ENCODE peak calls at places on chromosome 4, in nine cellular contexts. S, E, U, O, Z, J, K, Q and L are unnamed samples.

GRCh38 chr4:107058828-107059227 is 22.7 kb upstream of the DKK2 start:
- DNase-seq in Q (peak), U (no peak), E (no peak), J (no peak), S (no peak), O (no peak), K (no peak), Z (no peak), L (no peak)

GRCh38 chr4:17336524-17336941 is 175.4 kb downstream of the QDPR start:
- DNase-seq in Q (no peak), E (no peak), Z (no peak), J (no peak), U (no peak), S (no peak), K (no peak), O (peak), L (no peak)

GRCh38 chr4:113683143-113683542 is 78.4 kb downstream of the CAMK2D start:
- DNase-seq in U (no peak), E (no peak), Q (no peak), O (peak), Z (no peak), K (peak), J (no peak), S (peak), L (no peak)

GRCh38 chr4:179755322-179755721 is 2313.1 kb upstream of the AGA start:
- DNase-seq in O (no peak), U (no peak), Q (no peak), E (no peak), Z (no peak), K (no peak), J (no peak), S (no peak), L (no peak)

GRCh38 chr4:8851321-8852117 is 20.1 kb downstream of the HMX1 start:
- DNase-seq in S (no peak), O (no peak), E (no peak), U (no peak), J (no peak), K (no peak), Q (no peak), Z (no peak), L (no peak)

GRCh38 chr4:24840826-24841587 is 45.6 kb downstream of the SOD3 start:
- DNase-seq in U (no peak), Q (no peak), S (no peak), J (no peak), O (no peak), K (no peak), E (no peak), Z (no peak), L (no peak)

GRCh38 chr4:187183351-187183750 is 459.7 kb upstream of the FAT1 start:
- DNase-seq in S (no peak), U (peak), Q (no peak), J (no peak), E (no peak), O (no peak), K (no peak), Z (no peak), L (no peak)

GRCh38 chr4:109921384-109921808 is 8.7 kb downstream of the EGF start:
- DNase-seq in J (no peak), Z (no peak), O (no peak), S (no peak), Q (peak), E (no peak), U (no peak), K (no peak), L (no peak)